ENCODE peak calls at places on chromosomes 16 and 17, in four cellular contexts. One of them, this sample, is unnamed.

GRCh38 chr17:43860077-43860725 is 13.2 kb downstream of the CD300LG start:
- DNase-seq in WTC11: no peak
- DNase-seq in K562: no peak
- DNase-seq in HepG2: no peak
- DNase-seq in this sample: no peak

GRCh38 chr17:41766135-41766534 is 20.4 kb downstream of the JUP start:
- DNase-seq in WTC11: no peak
- DNase-seq in HepG2: no peak
- DNase-seq in K562: no peak
- DNase-seq in this sample: no peak

GRCh38 chr16:85812811-85813700 is 13.6 kb downstream of the COX4I1 start:
- DNase-seq in HepG2: no peak
- DNase-seq in K562: no peak
- DNase-seq in WTC11: no peak
- DNase-seq in this sample: no peak

GRCh38 chr17:1977583-1978395 is 47.3 kb downstream of the RTN4RL1 start:
- DNase-seq in K562: no peak
- DNase-seq in HepG2: no peak
- DNase-seq in WTC11: peak; percentile 78
- DNase-seq in this sample: no peak

GRCh38 chr16:48704710-48705109 is 94.7 kb upstream of the N4BP1 start:
- DNase-seq in K562: no peak
- DNase-seq in HepG2: no peak
- DNase-seq in WTC11: no peak
- DNase-seq in this sample: no peak

GRCh38 chr17:53628011-53628410 is 194.7 kb upstream of the KIF2B start:
- DNase-seq in K562: no peak
- DNase-seq in WTC11: no peak
- DNase-seq in HepG2: no peak
- DNase-seq in this sample: no peak

GRCh38 chr16:65717006-65717720 is 595.3 kb upstream of the CDH11 start:
- DNase-seq in WTC11: no peak
- DNase-seq in K562: no peak
- DNase-seq in HepG2: no peak
- DNase-seq in this sample: no peak

GRCh38 chr16:17448640-17449638 is 21.8 kb downstream of the XYLT1 start:
- DNase-seq in K562: no peak
- DNase-seq in HepG2: no peak
- DNase-seq in WTC11: no peak
- DNase-seq in this sample: no peak

GRCh38 chr17:57256708-57257112 is 387 bp downstream of the MSI2 start:
- DNase-seq in HepG2: no peak
- DNase-seq in WTC11: no peak
- DNase-seq in K562: peak; percentile 25
- DNase-seq in this sample: peak; percentile 35

GRCh38 chr17:81693491-81694360 is 9.4 kb upstream of the MRPL12 start:
- DNase-seq in WTC11: peak; percentile 67
- DNase-seq in K562: no peak
- DNase-seq in HepG2: no peak
- DNase-seq in this sample: peak; percentile 34

GRCh38 chr16:55370762-55371482 is 46.9 kb downstream of the IRX6 start:
- DNase-seq in WTC11: peak; percentile 73
- DNase-seq in HepG2: peak; percentile 7
- DNase-seq in K562: peak; percentile 13
- DNase-seq in this sample: peak; percentile 63

GRCh38 chr17:39591958-39592954 is 15.5 kb downstream of the NEUROD2 start:
- DNase-seq in K562: peak; percentile 59
- DNase-seq in WTC11: peak; percentile 84
- DNase-seq in HepG2: peak; percentile 68
- DNase-seq in this sample: peak; percentile 31

GRCh38 chr17:80261159-80261894 is 675 bp downstream of the RNF213 start:
- DNase-seq in K562: peak; percentile 34
- DNase-seq in HepG2: peak; percentile 90
- DNase-seq in WTC11: peak; percentile 79
- DNase-seq in this sample: peak; percentile 32

GRCh38 chr16:11349599-11350276 is 4.5 kb downstream of the RMI2 start:
- DNase-seq in HepG2: no peak
- DNase-seq in K562: no peak
- DNase-seq in WTC11: no peak
- DNase-seq in this sample: no peak
- TF ChIP-seq ELF4 in HepG2: no peak
- TF ChIP-seq ELF4 in K562: no peak
- TF ChIP-seq ELF4 in WTC11: no peak
- TF ChIP-seq ELF4 in this sample: no peak

GRCh38 chr17:50855708-50856330 is 10.3 kb downstream of the TOB1 start:
- DNase-seq in WTC11: no peak
- DNase-seq in HepG2: peak; percentile 69
- DNase-seq in K562: no peak
- DNase-seq in this sample: no peak
- TF ChIP-seq ELF4 in WTC11: no peak
- TF ChIP-seq ELF4 in HepG2: no peak
- TF ChIP-seq ELF4 in K562: no peak
- TF ChIP-seq ELF4 in this sample: no peak

GRCh38 chr16:89169778-89170177 is 1.8 kb upstream of the CDH15 start:
- DNase-seq in K562: no peak
- DNase-seq in HepG2: no peak
- DNase-seq in WTC11: no peak
- DNase-seq in this sample: no peak

GRCh38 chr16:89170346-89171215 is 967 bp upstream of the CDH15 start:
- DNase-seq in WTC11: peak; percentile 92
- DNase-seq in K562: no peak
- DNase-seq in HepG2: no peak
- DNase-seq in this sample: no peak

GRCh38 chr16:89167425-89167941 is 4.1 kb upstream of the CDH15 start:
- DNase-seq in WTC11: peak; percentile 97
- DNase-seq in K562: peak; percentile 89
- DNase-seq in HepG2: peak; percentile 86
- DNase-seq in this sample: peak; percentile 86

GRCh38 chr16:89166696-89167424 is 4.7 kb upstream of the CDH15 start:
- DNase-seq in HepG2: no peak
- DNase-seq in WTC11: no peak
- DNase-seq in K562: peak; percentile 43
- DNase-seq in this sample: no peak

GRCh38 chr16:89168381-89169189 is 3.0 kb upstream of the CDH15 start:
- DNase-seq in K562: no peak
- DNase-seq in HepG2: no peak
- DNase-seq in WTC11: no peak
- DNase-seq in this sample: no peak
- TF ChIP-seq ELF4 in K562: no peak
- TF ChIP-seq ELF4 in HepG2: no peak
- TF ChIP-seq ELF4 in WTC11: no peak
- TF ChIP-seq ELF4 in this sample: no peak

GRCh38 chr16:88999457-89000206 is 22.6 kb upstream of the CBFA2T3 start:
- DNase-seq in HepG2: no peak
- DNase-seq in WTC11: no peak
- DNase-seq in K562: peak; percentile 88
- DNase-seq in this sample: no peak
- TF ChIP-seq ELF4 in HepG2: no peak
- TF ChIP-seq ELF4 in WTC11: no peak
- TF ChIP-seq ELF4 in K562: no peak
- TF ChIP-seq ELF4 in this sample: no peak

GRCh38 chr16:5024632-5025031 is 9.1 kb downstream of the NAGPA start:
- DNase-seq in WTC11: no peak
- DNase-seq in HepG2: no peak
- DNase-seq in K562: no peak
- DNase-seq in this sample: peak; percentile 39
- TF ChIP-seq ELF4 in WTC11: no peak
- TF ChIP-seq ELF4 in HepG2: no peak
- TF ChIP-seq ELF4 in K562: no peak
- TF ChIP-seq ELF4 in this sample: no peak